ENCODE peak calls at places on chromosomes 13 and 19, in five cellular contexts. One of them, this sample, is unnamed.

GRCh38 chr13:112696001-112696868 is 6.4 kb downstream of the ATP11A start:
- DNase-seq in heart right ventricle: no peak
- DNase-seq in stimulated activated CD8-positive, alpha-beta memory T cell treated with anti-CD3 and anti-CD28 coated beads, Interleukin-15, amount 100 ng/mL, for 1 hour: no peak
- DNase-seq in ascending aorta: peak
- DNase-seq in iris pigment epithelial cell: no peak
- DNase-seq in this sample: no peak

GRCh38 chr13:102693781-102694180 is 1.1 kb downstream of the METTL21C start:
- DNase-seq in heart right ventricle: no peak
- DNase-seq in stimulated activated CD8-positive, alpha-beta memory T cell treated with anti-CD3 and anti-CD28 coated beads, Interleukin-15, amount 100 ng/mL, for 1 hour: no peak
- DNase-seq in ascending aorta: no peak
- DNase-seq in iris pigment epithelial cell: peak
- DNase-seq in this sample: peak

GRCh38 chr19:18074192-18074591 is 12.5 kb downstream of the IL12RB1 start:
- DNase-seq in heart right ventricle: no peak
- DNase-seq in stimulated activated CD8-positive, alpha-beta memory T cell treated with anti-CD3 and anti-CD28 coated beads, Interleukin-15, amount 100 ng/mL, for 1 hour: no peak
- DNase-seq in ascending aorta: no peak
- DNase-seq in iris pigment epithelial cell: no peak
- DNase-seq in this sample: no peak

GRCh38 chr13:32164622-32165268 is 133.2 kb downstream of the FRY start:
- DNase-seq in heart right ventricle: no peak
- DNase-seq in stimulated activated CD8-positive, alpha-beta memory T cell treated with anti-CD3 and anti-CD28 coated beads, Interleukin-15, amount 100 ng/mL, for 1 hour: no peak
- DNase-seq in ascending aorta: no peak
- DNase-seq in iris pigment epithelial cell: peak
- DNase-seq in this sample: peak

GRCh38 chr13:76778906-76779305 is 107.3 kb downstream of the KCTD12 start:
- DNase-seq in heart right ventricle: no peak
- DNase-seq in stimulated activated CD8-positive, alpha-beta memory T cell treated with anti-CD3 and anti-CD28 coated beads, Interleukin-15, amount 100 ng/mL, for 1 hour: no peak
- DNase-seq in ascending aorta: no peak
- DNase-seq in iris pigment epithelial cell: peak
- DNase-seq in this sample: no peak

GRCh38 chr19:2305974-2306806 is 1.8 kb downstream of the LINGO3 start:
- DNase-seq in heart right ventricle: no peak
- DNase-seq in stimulated activated CD8-positive, alpha-beta memory T cell treated with anti-CD3 and anti-CD28 coated beads, Interleukin-15, amount 100 ng/mL, for 1 hour: no peak
- DNase-seq in ascending aorta: no peak
- DNase-seq in iris pigment epithelial cell: no peak
- DNase-seq in this sample: no peak

GRCh38 chr13:30172593-30173300 is 134.6 kb downstream of the KATNAL1 start:
- DNase-seq in heart right ventricle: no peak
- DNase-seq in stimulated activated CD8-positive, alpha-beta memory T cell treated with anti-CD3 and anti-CD28 coated beads, Interleukin-15, amount 100 ng/mL, for 1 hour: no peak
- DNase-seq in ascending aorta: no peak
- DNase-seq in iris pigment epithelial cell: no peak
- DNase-seq in this sample: no peak

GRCh38 chr19:48415395-48415794 is 21.9 kb downstream of the GRIN2D start:
- DNase-seq in heart right ventricle: peak
- DNase-seq in stimulated activated CD8-positive, alpha-beta memory T cell treated with anti-CD3 and anti-CD28 coated beads, Interleukin-15, amount 100 ng/mL, for 1 hour: peak
- DNase-seq in ascending aorta: peak
- DNase-seq in iris pigment epithelial cell: peak
- DNase-seq in this sample: peak

GRCh38 chr13:40181203-40181845 is 485.1 kb downstream of the FOXO1 start:
- DNase-seq in heart right ventricle: no peak
- DNase-seq in stimulated activated CD8-positive, alpha-beta memory T cell treated with anti-CD3 and anti-CD28 coated beads, Interleukin-15, amount 100 ng/mL, for 1 hour: no peak
- DNase-seq in ascending aorta: no peak
- DNase-seq in iris pigment epithelial cell: peak
- DNase-seq in this sample: peak

GRCh38 chr13:100129605-100130004 is 40.7 kb downstream of the PCCA start:
- DNase-seq in heart right ventricle: no peak
- DNase-seq in stimulated activated CD8-positive, alpha-beta memory T cell treated with anti-CD3 and anti-CD28 coated beads, Interleukin-15, amount 100 ng/mL, for 1 hour: no peak
- DNase-seq in ascending aorta: no peak
- DNase-seq in iris pigment epithelial cell: no peak
- DNase-seq in this sample: no peak

GRCh38 chr19:2446390-2446789 is 10.4 kb downstream of the LMNB2 start:
- DNase-seq in heart right ventricle: no peak
- DNase-seq in stimulated activated CD8-positive, alpha-beta memory T cell treated with anti-CD3 and anti-CD28 coated beads, Interleukin-15, amount 100 ng/mL, for 1 hour: no peak
- DNase-seq in ascending aorta: no peak
- DNase-seq in iris pigment epithelial cell: no peak
- DNase-seq in this sample: no peak

This sample was measured in astrocyte of the spinal cord.